ENCODE peak calls at places on chromosomes 3 and 15, in six cellular contexts. J is AG09309, O is AML-193, T is D341Med, G is ovary, Y is upper lobe of right lung. S is an unnamed sample.
A peak's percentile ranks its signal among the peaks of the same experiment; 100 is the strongest.

GRCh38 chr3:83498617-83499016 is 1460.2 kb upstream of the CADM2 start:
- DNase-seq in T (no peak), J (no peak), G (no peak), O (no peak), Y (no peak), S (no peak)

GRCh38 chr3:77370413-77370812 is 330.5 kb downstream of the ROBO2 start:
- DNase-seq in O (no peak), J (peak; percentile 41), G (peak; percentile 18), T (no peak), Y (no peak), S (no peak)

GRCh38 chr15:91853968-91854943 is 748 bp downstream of the SLCO3A1 start:
- DNase-seq in J (no peak), G (peak; percentile 53), T (peak; percentile 70), Y (peak; percentile 84), O (peak; percentile 93), S (peak; percentile 58)

GRCh38 chr3:52819936-52820335 is 10.5 kb downstream of the ITIH4 start:
- DNase-seq in T (no peak), J (no peak), Y (no peak), G (no peak), O (no peak), S (no peak)

GRCh38 chr15:31265090-31265870 is 61.4 kb upstream of the KLF13 start:
- DNase-seq in T (peak; percentile 30), J (no peak), O (no peak), Y (peak; percentile 71), G (peak; percentile 11), S (no peak)

GRCh38 chr3:158419820-158420653 is 151.0 kb upstream of the MLF1 start:
- DNase-seq in G (no peak), T (no peak), Y (no peak), J (no peak), O (no peak), S (no peak)

GRCh38 chr3:168859574-168859973 is 763.9 kb upstream of the GOLIM4 start:
- DNase-seq in J (no peak), T (no peak), Y (no peak), G (no peak), O (no peak), S (no peak)

GRCh38 chr3:99970198-99970597 is 144.1 kb downstream of the FILIP1L start:
- DNase-seq in T (no peak), G (no peak), Y (no peak), O (no peak), J (no peak), S (no peak)

GRCh38 chr3:128294999-128295468 is 141.8 kb downstream of the EEFSEC start:
- DNase-seq in T (no peak), Y (no peak), J (no peak), G (no peak), O (no peak), S (no peak)

GRCh38 chr3:66029014-66029413 is 9.7 kb downstream of the MAGI1 start:
- DNase-seq in J (no peak), Y (no peak), O (no peak), G (no peak), T (no peak), S (no peak)

GRCh38 chr3:20054549-20054987 is 14.3 kb downstream of the KAT2B start:
- DNase-seq in J (peak; percentile 75), O (peak; percentile 89), T (no peak), Y (no peak), G (peak; percentile 31), S (no peak)

GRCh38 chr3:112814256-112814655 is 32.4 kb downstream of the CD200R1L start:
- DNase-seq in O (peak; percentile 91), G (no peak), Y (no peak), J (peak; percentile 76), T (no peak), S (peak; percentile 12)

GRCh38 chr15:99104788-99105515 is at the start of gene SYNM:
- DNase-seq in O (peak; percentile 58), J (no peak), Y (peak; percentile 83), T (peak; percentile 99), G (peak; percentile 73), S (peak; percentile 78)

GRCh38 chr3:149299938-149300791 is 33.3 kb downstream of the TM4SF18 start:
- DNase-seq in O (peak; percentile 77), T (no peak), J (peak; percentile 94), Y (no peak), G (no peak), S (no peak)

GRCh38 chr3:142022381-142022780 is 127.0 kb downstream of the TFDP2 start:
- DNase-seq in G (no peak), T (no peak), O (peak; percentile 56), J (peak; percentile 25), Y (no peak), S (no peak)

GRCh38 chr15:92809880-92810361 is 90.2 kb upstream of the CHD2 start:
- DNase-seq in O (peak; percentile 57), T (no peak), J (no peak), Y (no peak), G (peak; percentile 58), S (peak; percentile 60)

GRCh38 chr3:34895841-34896240 is 743.5 kb upstream of the ARPP21 start:
- DNase-seq in O (no peak), J (no peak), Y (no peak), T (no peak), G (no peak), S (no peak)

GRCh38 chr3:123098411-123099330 is 31.8 kb downstream of the PDIA5 start:
- DNase-seq in T (peak; percentile 58), G (no peak), Y (no peak), J (no peak), O (no peak), S (no peak)

GRCh38 chr15:96827981-96828380 is 497.5 kb downstream of the NR2F2 start:
- DNase-seq in T (no peak), J (no peak), O (no peak), Y (no peak), G (no peak), S (no peak)

GRCh38 chr15:69735126-69735525 is 282.5 kb downstream of the RPLP1 start:
- DNase-seq in G (no peak), Y (no peak), J (no peak), T (no peak), O (no peak), S (no peak)

GRCh38 chr3:9808345-9809037 is 1.6 kb upstream of the TTLL3 start:
- DNase-seq in O (peak; percentile 53), T (peak; percentile 68), Y (no peak), G (no peak), J (no peak), S (peak; percentile 51)

GRCh38 chr3:51477360-51477711 is 22.5 kb downstream of the DCAF1 start:
- DNase-seq in Y (no peak), G (no peak), T (no peak), O (no peak), J (no peak), S (no peak)

GRCh38 chr3:124997303-124998246 is 58.2 kb downstream of the HEG1 start:
- DNase-seq in Y (no peak), J (no peak), O (no peak), G (no peak), T (no peak), S (no peak)

GRCh38 chr3:192929146-192929545 is 11.5 kb upstream of the MB21D2 start:
- DNase-seq in T (no peak), O (no peak), G (no peak), Y (no peak), J (no peak), S (no peak)